ENCODE peak calls at places on chromosomes 2 and 18, in four cellular contexts. One of them, this sample, is unnamed.

GRCh38 chr2:108533832-108534576 is at the start of gene LIMS1:
- DNase-seq in RWPE1: peak
- DNase-seq in body of pancreas: peak
- DNase-seq in IMR-90: peak
- DNase-seq in this sample: peak

GRCh38 chr18:2547477-2548087 is 23.7 kb downstream of the METTL4 start:
- DNase-seq in IMR-90: peak
- DNase-seq in RWPE1: peak
- DNase-seq in body of pancreas: no peak
- DNase-seq in this sample: peak

GRCh38 chr2:108396845-108397244 is 19.1 kb downstream of the SULT1C4 start:
- DNase-seq in IMR-90: peak
- DNase-seq in RWPE1: no peak
- DNase-seq in body of pancreas: no peak
- DNase-seq in this sample: peak

GRCh38 chr18:1846640-1847039 is 724.7 kb downstream of the METTL4 start:
- DNase-seq in RWPE1: peak
- DNase-seq in body of pancreas: no peak
- DNase-seq in IMR-90: no peak
- DNase-seq in this sample: peak

GRCh38 chr2:118310016-118310877 is 222.0 kb downstream of the INSIG2 start:
- DNase-seq in body of pancreas: peak
- DNase-seq in IMR-90: peak
- DNase-seq in RWPE1: peak
- DNase-seq in this sample: peak

GRCh38 chr2:189609853-189610252 is 29.3 kb upstream of the SLC40A1 start:
- DNase-seq in body of pancreas: no peak
- DNase-seq in RWPE1: no peak
- DNase-seq in IMR-90: no peak
- DNase-seq in this sample: no peak

GRCh38 chr2:234494361-234495075 is 2.4 kb downstream of the ARL4C start:
- DNase-seq in body of pancreas: no peak
- DNase-seq in RWPE1: peak
- DNase-seq in IMR-90: peak
- DNase-seq in this sample: peak

GRCh38 chr2:101577173-101577572 is 102.3 kb upstream of the RFX8 start:
- DNase-seq in IMR-90: peak
- DNase-seq in RWPE1: no peak
- DNase-seq in body of pancreas: no peak
- DNase-seq in this sample: no peak

DNA sequence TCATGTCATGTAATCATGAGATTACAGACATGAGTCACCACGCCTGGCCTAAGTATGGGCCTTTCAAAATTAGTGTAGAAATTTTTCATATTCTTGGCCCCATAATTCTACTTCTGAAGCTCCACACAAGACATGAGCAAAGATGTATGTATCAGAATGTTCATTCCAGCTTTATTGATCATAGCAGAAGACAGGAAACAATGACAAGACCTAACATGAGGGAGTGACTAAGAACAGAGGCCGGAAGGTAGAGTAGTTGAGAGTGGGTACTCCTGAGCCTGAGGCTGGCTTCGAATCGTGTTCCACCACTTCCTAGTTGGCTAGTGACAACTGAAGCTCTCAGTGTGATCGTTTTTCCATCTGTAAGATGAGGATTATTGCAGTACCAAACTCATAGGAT is 89.3 kb downstream of the ARMC9 start:
- DNase-seq in IMR-90: no peak
- DNase-seq in body of pancreas: no peak
- DNase-seq in RWPE1: peak
- DNase-seq in this sample: no peak
- H3K27ac ChIP-seq in IMR-90: no peak
- H3K27ac ChIP-seq in body of pancreas: no peak
- H3K27ac ChIP-seq in RWPE1: peak
- H3K27ac ChIP-seq in this sample: no peak

GRCh38 chr2:157447751-157448150 is 3.9 kb upstream of the CYTIP start:
- DNase-seq in IMR-90: no peak
- DNase-seq in RWPE1: no peak
- DNase-seq in body of pancreas: no peak
- DNase-seq in this sample: no peak
- TF ChIP-seq CTCF in IMR-90: no peak
- TF ChIP-seq CTCF in RWPE1: no peak
- TF ChIP-seq CTCF in body of pancreas: no peak
- TF ChIP-seq CTCF in this sample: no peak

GRCh38 chr18:77061291-77061945 is 71.2 kb downstream of the MBP start:
- DNase-seq in body of pancreas: no peak
- DNase-seq in RWPE1: no peak
- DNase-seq in IMR-90: peak
- DNase-seq in this sample: peak
- H3K27ac ChIP-seq in body of pancreas: peak
- H3K27ac ChIP-seq in RWPE1: no peak
- H3K27ac ChIP-seq in IMR-90: peak
- H3K27ac ChIP-seq in this sample: peak

DNA sequence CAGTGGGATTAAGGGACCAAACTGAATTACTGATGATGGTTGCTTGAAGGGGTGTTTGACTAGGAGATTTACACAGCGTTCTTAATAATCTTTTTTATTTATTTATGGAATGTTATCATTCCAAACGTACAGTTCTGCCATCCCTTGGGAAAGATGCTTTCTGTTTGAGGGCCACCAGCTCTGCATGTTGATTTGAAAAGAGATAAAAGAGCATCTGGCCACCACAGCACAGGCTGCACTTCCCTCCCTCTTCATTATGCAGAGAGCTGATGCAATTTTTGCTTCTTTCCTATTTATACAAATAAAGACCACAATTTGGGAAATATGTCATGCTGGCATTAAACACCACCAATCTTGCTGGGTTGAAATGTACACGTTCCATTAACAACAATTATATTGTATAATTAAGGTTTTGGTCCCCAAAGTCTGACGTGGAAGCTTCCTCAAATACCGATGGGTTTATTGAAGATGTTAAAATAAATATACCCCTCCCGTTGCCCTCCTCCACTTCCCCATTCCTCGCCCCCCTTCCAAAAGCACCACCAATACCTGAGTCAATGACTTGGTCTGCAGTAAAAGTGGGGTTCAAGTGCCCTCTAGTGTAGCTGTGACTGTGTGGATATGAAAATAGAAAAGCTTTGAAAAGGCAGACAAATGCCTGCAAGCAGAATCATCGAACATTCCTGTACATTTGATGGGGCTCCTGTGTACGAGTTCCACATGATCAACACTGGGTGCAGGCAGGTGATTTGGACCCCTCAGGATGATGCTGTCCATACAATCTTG is 211.9 kb downstream of the HRH4 start:
- DNase-seq in RWPE1: no peak
- DNase-seq in IMR-90: peak
- DNase-seq in body of pancreas: no peak
- DNase-seq in this sample: no peak
- TF ChIP-seq CTCF in RWPE1: no peak
- TF ChIP-seq CTCF in IMR-90: peak
- TF ChIP-seq CTCF in body of pancreas: no peak
- TF ChIP-seq CTCF in this sample: no peak

DNA sequence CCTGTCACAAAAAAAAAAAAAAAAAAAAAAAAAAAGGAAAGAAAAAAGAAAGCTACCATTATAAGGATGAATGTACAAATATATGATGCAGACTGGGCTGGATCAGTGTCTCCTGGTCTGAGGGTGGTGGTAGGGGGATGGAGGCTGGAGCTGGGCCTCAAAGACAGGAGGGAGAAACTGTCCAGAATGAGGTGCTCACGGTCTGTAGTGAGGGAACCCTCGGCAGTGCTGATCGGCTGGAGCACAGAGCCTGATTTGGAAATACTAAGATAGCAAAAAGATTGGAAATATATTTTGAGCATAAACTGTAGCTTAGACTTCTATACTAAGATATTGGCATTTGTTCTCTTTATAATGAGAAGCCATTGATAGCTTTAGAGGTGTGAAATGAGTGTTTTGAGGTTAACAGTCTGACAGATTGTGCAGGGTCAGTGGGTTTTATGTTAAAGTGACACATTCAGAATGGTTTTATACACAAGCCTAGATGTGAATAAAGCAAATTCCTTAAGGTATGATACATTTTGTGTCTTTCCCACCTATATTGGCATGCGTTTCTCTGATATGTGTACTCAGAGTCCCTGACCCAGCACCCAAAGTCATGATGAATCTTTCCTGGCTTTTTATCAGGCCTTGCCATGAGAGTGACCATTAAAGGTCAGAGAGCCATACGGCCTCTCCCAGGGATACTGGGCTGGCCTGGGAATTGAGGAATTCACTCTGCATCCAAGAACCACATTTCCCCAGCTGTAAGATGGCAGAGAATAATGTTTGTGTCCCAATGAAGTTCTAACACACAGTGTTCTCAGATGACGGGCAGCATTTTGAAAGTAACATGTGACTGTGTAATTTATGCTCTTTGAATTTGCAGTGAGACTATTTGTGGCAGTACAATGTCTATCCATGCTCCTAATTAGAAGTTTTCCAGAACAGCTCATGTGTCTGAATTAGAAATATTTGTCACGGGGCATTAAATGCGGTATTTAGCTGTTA is 7.7 kb upstream of the SLC3A1 start:
- DNase-seq in body of pancreas: no peak
- DNase-seq in IMR-90: no peak
- DNase-seq in RWPE1: no peak
- DNase-seq in this sample: no peak
- H3K27ac ChIP-seq in body of pancreas: peak
- H3K27ac ChIP-seq in IMR-90: no peak
- H3K27ac ChIP-seq in RWPE1: no peak
- H3K27ac ChIP-seq in this sample: peak

GRCh38 chr2:67662222-67662621 is 265.1 kb downstream of the ETAA1 start:
- DNase-seq in body of pancreas: no peak
- DNase-seq in IMR-90: no peak
- DNase-seq in RWPE1: no peak
- DNase-seq in this sample: no peak
- TF ChIP-seq CTCF in body of pancreas: no peak
- TF ChIP-seq CTCF in IMR-90: no peak
- TF ChIP-seq CTCF in RWPE1: no peak
- TF ChIP-seq CTCF in this sample: no peak